ENCODE peak calls at places on chromosome 12, in five cellular contexts. R is heart left ventricle, A is Calu3, E is type B pancreatic cell, K is transverse colon. U is an unnamed sample.

GRCh38 chr12:58888131-58888783 is 32.0 kb downstream of the LRIG3 start:
- DNase-seq in E (no peak), A (no peak), R (peak), K (no peak), U (peak)

GRCh38 chr12:53500119-53500775 is 836 bp upstream of the TARBP2 start:
- DNase-seq in K (peak), A (no peak), E (no peak), R (peak), U (peak)

GRCh38 chr12:88931598-88931997 is 351.3 kb upstream of the KITLG start:
- DNase-seq in R (no peak), K (no peak), A (no peak), E (no peak), U (no peak)

GRCh38 chr12:70487440-70487839 is 121.3 kb downstream of the KCNMB4 start:
- DNase-seq in R (no peak), A (no peak), E (no peak), K (no peak), U (no peak)

GRCh38 chr12:23039834-23040233 is 414.9 kb downstream of the ETNK1 start:
- DNase-seq in E (no peak), K (no peak), A (no peak), R (no peak), U (no peak)

GRCh38 chr12:14167005-14167628 is 185.7 kb upstream of the GRIN2B start:
- DNase-seq in A (peak), E (no peak), K (peak), R (peak), U (peak)

GRCh38 chr12:124551268-124552144 is 15.9 kb downstream of the NCOR2 start:
- DNase-seq in R (peak), A (no peak), E (peak), K (peak), U (no peak)

GRCh38 chr12:124470806-124471205 is 96.6 kb downstream of the NCOR2 start:
- DNase-seq in K (no peak), A (no peak), E (no peak), R (peak), U (no peak)

GRCh38 chr12:72273851-72274284 is 1.7 kb downstream of the TRHDE start:
- DNase-seq in R (no peak), A (peak), E (no peak), K (no peak), U (no peak)

GRCh38 chr12:117986705-117987469 is 18.1 kb upstream of the KSR2 start:
- DNase-seq in E (no peak), A (no peak), R (no peak), K (no peak), U (no peak)

GRCh38 chr12:15334225-15334624 is 11.9 kb downstream of the PTPRO start:
- DNase-seq in E (no peak), R (no peak), K (no peak), A (no peak), U (no peak)

GRCh38 chr12:130457215-130457614 is 119.5 kb downstream of the PIWIL1 start:
- DNase-seq in R (no peak), K (no peak), A (no peak), E (no peak), U (no peak)

GRCh38 chr12:57110189-57111045 is 745 bp downstream of the STAT6 start:
- DNase-seq in R (peak), A (peak), E (no peak), K (peak), U (peak)

GRCh38 chr12:63846249-63846967 is 1.9 kb downstream of the SRGAP1 start:
- DNase-seq in A (peak), K (no peak), E (no peak), R (no peak), U (no peak)

GRCh38 chr12:84817297-84817696 is 95.3 kb downstream of the SLC6A15 start:
- DNase-seq in R (no peak), K (no peak), A (no peak), E (no peak), U (no peak)

GRCh38 chr12:102095677-102096263 is 24.1 kb downstream of the NUP37 start:
- DNase-seq in E (no peak), R (no peak), A (peak), K (no peak), U (no peak)

GRCh38 chr12:100845095-100845494 is 50.5 kb downstream of the ANO4 start:
- DNase-seq in K (no peak), E (no peak), R (no peak), A (no peak), U (no peak)

GRCh38 chr12:80598004-80598606 is 109.3 kb upstream of the MYF6 start:
- DNase-seq in K (no peak), R (peak), A (peak), E (no peak), U (peak)

GRCh38 chr12:122874081-122874480 is 21.8 kb downstream of the VPS37B start:
- DNase-seq in A (no peak), K (no peak), R (no peak), E (no peak), U (no peak)

GRCh38 chr12:92044435-92044834 is 101.2 kb downstream of the BTG1 start:
- DNase-seq in E (no peak), R (no peak), A (no peak), K (no peak), U (no peak)

GRCh38 chr12:65725376-65725775 is 98.9 kb upstream of the HMGA2 start:
- DNase-seq in A (no peak), R (no peak), K (no peak), E (no peak), U (no peak)

GRCh38 chr12:75271576-75271975 is 58.5 kb downstream of the CAPS2 start:
- DNase-seq in E (no peak), A (peak), K (no peak), R (no peak), U (no peak)

GRCh38 chr12:51911788-51912711 is 4.7 kb downstream of the ACVRL1 start:
- DNase-seq in K (peak), E (no peak), A (peak), R (peak), U (peak)

GRCh38 chr12:55847033-55847432 is 4.3 kb upstream of the MMP19 start:
- DNase-seq in R (no peak), A (no peak), K (no peak), E (no peak), U (peak)

GRCh38 chr12:1740161-1740948 is 49.5 kb downstream of the ADIPOR2 start:
- DNase-seq in E (no peak), K (no peak), A (no peak), R (no peak), U (no peak)

GRCh38 chr12:67433393-67434175 is 164.4 kb downstream of the CAND1 start:
- DNase-seq in E (no peak), K (no peak), A (no peak), R (no peak), U (no peak)

GRCh38 chr12:2163172-2163927 is 110.6 kb downstream of the CACNA1C start:
- DNase-seq in E (no peak), A (peak), K (peak), R (peak), U (peak)

GRCh38 chr12:122963928-122964240 is 2.4 kb downstream of the ABCB9 start:
- DNase-seq in R (peak), K (no peak), A (no peak), E (no peak), U (no peak)

GRCh38 chr12:126271138-126271537 is 1205.9 kb downstream of the AACS start:
- DNase-seq in R (no peak), A (no peak), K (no peak), E (no peak), U (no peak)

GRCh38 chr12:95131589-95132335 is 58.3 kb upstream of the NR2C1 start:
- DNase-seq in K (no peak), A (no peak), E (no peak), R (no peak), U (peak)

GRCh38 chr12:80622271-80622670 is 85.2 kb upstream of the MYF6 start:
- DNase-seq in R (no peak), E (no peak), K (no peak), A (peak), U (no peak)

GRCh38 chr12:54033106-54033979 is 493 bp downstream of the HOXC5 start:
- DNase-seq in K (no peak), E (no peak), A (peak), R (no peak), U (peak)

GRCh38 chr12:123064356-123064755 is 83.9 kb downstream of the ARL6IP4 start:
- DNase-seq in E (no peak), A (no peak), K (peak), R (peak), U (peak)

GRCh38 chr12:107411792-107412535 is 273.6 kb upstream of the PWP1 start:
- DNase-seq in A (no peak), K (no peak), E (no peak), R (no peak), U (peak)
- TF ChIP-seq CTCF in A (no peak), K (no peak), E (no peak), R (no peak), U (no peak)

DNA sequence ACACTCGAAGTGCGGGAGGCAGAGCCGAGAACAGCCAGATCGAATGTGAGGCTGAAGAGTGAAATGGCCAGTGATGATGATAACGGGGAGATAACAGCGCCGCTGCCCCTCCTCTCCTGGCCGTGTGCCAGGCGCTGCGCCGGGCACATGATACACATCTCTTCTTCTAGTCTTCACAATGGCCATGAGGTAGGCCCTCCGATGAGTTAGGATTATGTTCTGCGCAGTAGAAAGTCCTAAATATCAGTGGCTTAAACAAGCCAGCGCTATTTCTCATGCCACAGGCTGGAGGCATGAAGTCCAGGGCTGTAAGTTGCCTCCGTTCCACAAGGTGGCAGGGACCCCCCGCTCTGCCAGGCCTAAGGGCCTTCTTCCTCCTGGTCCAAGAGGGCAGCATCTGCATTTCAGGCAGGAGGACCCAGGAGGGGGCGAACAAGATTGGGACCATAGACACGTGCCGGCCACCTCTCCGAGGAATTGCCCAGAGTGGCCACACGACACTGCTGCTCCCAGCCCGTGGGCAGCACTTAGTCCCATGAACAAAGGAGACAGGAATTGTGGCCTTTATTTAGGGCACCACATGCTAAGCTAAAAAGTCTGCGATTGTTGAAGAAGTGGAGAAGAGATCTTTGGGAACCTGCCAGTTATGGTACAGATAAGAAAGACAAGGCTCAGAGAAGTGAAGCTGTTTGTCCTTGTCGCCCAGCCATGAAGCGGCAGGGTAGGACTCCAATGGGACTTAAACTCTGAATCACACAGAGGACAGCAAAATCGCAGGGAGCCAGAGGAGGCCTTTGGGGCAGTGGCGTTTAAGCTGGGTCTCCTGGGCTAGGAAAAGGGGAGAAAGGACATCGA is 10.9 kb upstream of the HVCN1 start:
- DNase-seq in E (no peak), A (no peak), R (no peak), K (no peak), U (peak)
- TF ChIP-seq CTCF in E (no peak), A (no peak), R (peak), K (no peak), U (no peak)

GRCh38 chr12:26770239-26771070 is 62.5 kb downstream of the ITPR2 start:
- DNase-seq in E (no peak), R (no peak), A (no peak), K (no peak), U (no peak)

GRCh38 chr12:26769611-26770010 is 63.4 kb downstream of the ITPR2 start:
- DNase-seq in A (no peak), R (no peak), K (no peak), E (no peak), U (no peak)

GRCh38 chr12:26767865-26768264 is 65.1 kb downstream of the ITPR2 start:
- DNase-seq in A (no peak), K (no peak), R (no peak), E (no peak), U (no peak)

GRCh38 chr12:26768611-26769603 is 64.1 kb downstream of the ITPR2 start:
- DNase-seq in A (peak), E (no peak), K (no peak), R (no peak), U (no peak)

DNA sequence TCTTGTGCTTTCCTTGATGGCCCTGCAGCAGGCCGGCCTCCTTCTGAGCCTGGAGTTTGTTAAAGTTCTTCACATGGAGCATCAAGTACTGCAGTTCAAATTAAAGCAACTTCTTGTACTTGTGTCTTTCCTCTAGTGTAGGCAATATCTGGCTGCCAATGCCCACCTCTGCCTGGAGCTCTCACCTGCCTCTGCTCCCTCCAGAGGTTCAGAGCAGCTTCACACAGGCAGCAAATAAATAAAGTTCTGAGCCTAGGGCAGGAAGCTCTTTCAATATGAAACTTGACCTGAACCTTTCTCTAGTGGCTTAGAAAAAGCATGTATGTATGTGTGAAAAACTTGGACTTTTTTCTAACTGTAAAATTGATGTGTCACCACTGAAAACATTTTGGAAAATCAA is 65.9 kb downstream of the ITPR2 start:
- DNase-seq in R (no peak), K (no peak), E (no peak), A (no peak), U (no peak)
- TF ChIP-seq CTCF in R (no peak), K (no peak), E (no peak), A (no peak), U (no peak)

GRCh38 chr12:96617178-96617577 is 127.8 kb downstream of the CFAP54 start:
- DNase-seq in E (no peak), A (no peak), K (no peak), R (no peak), U (no peak)
- TF ChIP-seq CTCF in E (peak), A (no peak), K (no peak), R (no peak), U (no peak)

GRCh38 chr12:109811624-109811995 is 21.6 kb downstream of the TRPV4 start:
- DNase-seq in R (no peak), K (no peak), E (no peak), A (no peak), U (no peak)
- TF ChIP-seq CTCF in R (no peak), K (no peak), E (no peak), A (peak), U (no peak)

GRCh38 chr12:103518899-103519298 is 23.1 kb upstream of the C12orf42 start:
- DNase-seq in R (no peak), K (no peak), E (no peak), A (no peak), U (no peak)
- TF ChIP-seq CTCF in R (no peak), K (no peak), E (no peak), A (no peak), U (no peak)

GRCh38 chr12:121711925-121712461 is 559 bp upstream of the TMEM120B start:
- DNase-seq in R (peak), E (no peak), K (peak), A (no peak), U (peak)

GRCh38 chr12:121709478-121709890 is 3.1 kb upstream of the TMEM120B start:
- DNase-seq in E (no peak), A (peak), R (peak), K (no peak), U (no peak)

GRCh38 chr12:121713257-121714155 is 954 bp downstream of the TMEM120B start:
- DNase-seq in K (peak), E (no peak), R (peak), A (no peak), U (peak)

GRCh38 chr12:121715862-121716435 is 3.4 kb downstream of the TMEM120B start:
- DNase-seq in E (no peak), A (no peak), R (no peak), K (no peak), U (no peak)

DNA sequence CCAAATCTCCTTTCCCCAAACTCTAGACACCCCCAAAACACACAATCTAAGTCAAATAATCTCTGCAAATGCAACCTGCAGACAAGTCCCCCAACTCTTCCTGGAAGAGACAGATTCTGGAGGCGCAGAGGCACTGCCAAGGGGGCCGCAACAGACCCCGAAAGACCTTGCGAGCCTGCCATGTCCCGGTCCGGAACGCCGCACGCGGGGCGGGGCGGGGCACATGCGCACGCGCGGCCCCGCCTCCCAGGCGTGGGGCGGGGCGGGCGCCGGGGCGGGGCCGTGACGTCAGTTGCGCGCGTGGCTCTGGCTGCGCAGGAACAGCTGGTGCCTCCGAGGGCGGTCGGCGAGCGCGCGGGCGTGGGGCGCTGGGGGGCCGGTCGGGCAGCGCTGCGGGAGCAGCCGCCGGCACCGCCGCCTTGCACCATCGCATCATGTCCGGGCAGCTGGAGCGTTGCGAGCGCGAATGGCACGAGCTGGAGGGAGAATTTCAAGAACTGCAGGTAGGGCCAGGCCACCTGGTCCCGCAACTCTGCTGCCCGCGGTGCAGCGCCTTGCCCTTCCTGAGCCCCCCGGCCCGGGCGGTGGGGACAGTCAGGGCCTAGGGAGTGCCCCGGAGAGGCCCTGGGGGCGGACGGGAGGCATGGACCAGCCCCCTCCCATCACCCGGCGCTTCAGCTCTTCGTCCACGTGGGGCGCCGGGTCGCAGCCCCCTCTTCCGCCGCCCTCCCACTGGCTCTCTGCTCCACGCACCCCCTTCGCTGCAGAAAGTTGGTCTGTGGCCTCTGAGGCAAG is at the start of gene TMEM120B:
- DNase-seq in K (peak), A (peak), E (peak), R (peak), U (peak)
- TF ChIP-seq CTCF in K (no peak), A (no peak), E (peak), R (no peak), U (peak)